ENCODE peak calls at places on chromosomes 12 and 14, in four cellular contexts. Y, G, W and I are unnamed samples.

GRCh38 chr12:26845057-26845666 is 12.2 kb upstream of the ITPR2 start:
- DNase-seq in Y (peak; percentile 75), G (peak; percentile 64), W (peak; percentile 51), I (peak; percentile 67)

GRCh38 chr14:23068792-23069412 is 11.6 kb upstream of the CDH24 start:
- DNase-seq in Y (peak; percentile 96), G (peak; percentile 83), W (peak; percentile 95), I (peak; percentile 86)

GRCh38 chr12:18752280-18752920 is 14.5 kb downstream of the CAPZA3 start:
- DNase-seq in Y (peak; percentile 52), G (no peak), W (peak; percentile 94), I (peak; percentile 30)

GRCh38 chr12:47370421-47370820 is 290.7 kb upstream of the AMIGO2 start:
- DNase-seq in Y (no peak), G (no peak), W (no peak), I (no peak)

GRCh38 chr14:77212933-77213656 is 31.5 kb downstream of the TMEM63C start:
- DNase-seq in Y (peak; percentile 91), G (peak; percentile 49), W (no peak), I (peak; percentile 87)

GRCh38 chr12:132258543-132258942 is 70.8 kb downstream of the GALNT9 start:
- DNase-seq in Y (no peak), G (no peak), W (no peak), I (no peak)

GRCh38 chr12:93857279-93857894 is 180.2 kb downstream of the CRADD start:
- DNase-seq in Y (no peak), G (no peak), W (peak; percentile 55), I (no peak)

GRCh38 chr12:123983822-123984485 is 10.9 kb downstream of the ZNF664 start:
- DNase-seq in Y (peak; percentile 87), G (no peak), W (peak; percentile 81), I (peak; percentile 29)

GRCh38 chr14:70842851-70843462 is 33.6 kb upstream of the MAP3K9 start:
- DNase-seq in Y (no peak), G (no peak), W (no peak), I (no peak)

GRCh38 chr14:90495357-90496276 is 98.8 kb downstream of the CALM1 start:
- DNase-seq in Y (peak; percentile 96), G (peak; percentile 77), W (peak; percentile 75), I (peak; percentile 80)

GRCh38 chr12:69239922-69240624 is 704 bp downstream of the CPSF6 start:
- DNase-seq in Y (peak; percentile 75), G (peak; percentile 52), W (peak; percentile 24), I (peak; percentile 60)

GRCh38 chr14:33435911-33436310 is 497.2 kb downstream of the NPAS3 start:
- DNase-seq in Y (no peak), G (no peak), W (peak; percentile 46), I (no peak)

GRCh38 chr12:121026274-121027045 is 10.2 kb upstream of the C12orf43 start:
- DNase-seq in Y (peak; percentile 43), G (no peak), W (no peak), I (no peak)

GRCh38 chr14:53963491-53964227 is 7.0 kb upstream of the BMP4 start:
- DNase-seq in Y (peak; percentile 67), G (no peak), W (peak; percentile 40), I (peak; percentile 55)

GRCh38 chr12:121490401-121491257 is 90.2 kb downstream of the KDM2B start:
- DNase-seq in Y (peak; percentile 40), G (no peak), W (no peak), I (no peak)

GRCh38 chr12:21026302-21026701 is 104.7 kb upstream of the SLCO1B1 start:
- DNase-seq in Y (no peak), G (no peak), W (no peak), I (no peak)

GRCh38 chr12:57837779-57838562 is 8.6 kb downstream of the CTDSP2 start:
- DNase-seq in Y (peak; percentile 79), G (no peak), W (peak; percentile 77), I (peak; percentile 25)

GRCh38 chr12:100248886-100249285 is 18.0 kb downstream of the DEPDC4 start:
- DNase-seq in Y (no peak), G (no peak), W (no peak), I (no peak)

GRCh38 chr14:100709252-100709955 is 17.3 kb upstream of the DLK1 start:
- DNase-seq in Y (peak; percentile 46), G (peak; percentile 37), W (peak; percentile 46), I (peak; percentile 67)

GRCh38 chr12:77120695-77121094 is 55.3 kb upstream of the E2F7 start:
- DNase-seq in Y (no peak), G (no peak), W (peak; percentile 80), I (no peak)

GRCh38 chr14:63727231-63727735 is 582 bp downstream of the SGPP1 start:
- DNase-seq in Y (peak; percentile 57), G (peak; percentile 43), W (peak; percentile 42), I (no peak)

GRCh38 chr12:131493068-131493826 is 217.6 kb upstream of the SFSWAP start:
- DNase-seq in Y (no peak), G (no peak), W (no peak), I (no peak)

GRCh38 chr12:9760699-9761406 is at the start of gene CD69:
- DNase-seq in Y (no peak), G (no peak), W (no peak), I (no peak)

GRCh38 chr14:88422036-88422435 is 36.6 kb downstream of the SPATA7 start:
- DNase-seq in Y (no peak), G (no peak), W (no peak), I (no peak)

GRCh38 chr12:21428241-21428640 is 9.2 kb upstream of the PYROXD1 start:
- DNase-seq in Y (no peak), G (no peak), W (peak; percentile 28), I (no peak)

GRCh38 chr14:82779301-82779700 is 1245.6 kb upstream of the SEL1L start:
- DNase-seq in Y (no peak), G (no peak), W (no peak), I (no peak)